ENCODE peak calls at places on chromosomes 3 and 15, in six cellular contexts. One of them, this sample, is unnamed.

GRCh38 chr15:40060241-40060961 is 21.4 kb upstream of the SRP14 start:
- DNase-seq in ovary: no peak
- DNase-seq in effector memory CD4-positive, alpha-beta T cell: no peak
- DNase-seq in lower lobe of right lung: no peak
- DNase-seq in transverse colon: no peak
- DNase-seq in neuronal stem cell: no peak
- DNase-seq in this sample: no peak

GRCh38 chr3:61913657-61914056 is 352.3 kb downstream of the PTPRG start:
- DNase-seq in ovary: no peak
- DNase-seq in effector memory CD4-positive, alpha-beta T cell: no peak
- DNase-seq in lower lobe of right lung: no peak
- DNase-seq in transverse colon: no peak
- DNase-seq in neuronal stem cell: no peak
- DNase-seq in this sample: no peak

GRCh38 chr15:78620021-78620838 is 566 bp downstream of the CHRNA3 start:
- DNase-seq in ovary: no peak
- DNase-seq in effector memory CD4-positive, alpha-beta T cell: no peak
- DNase-seq in lower lobe of right lung: no peak
- DNase-seq in transverse colon: no peak
- DNase-seq in neuronal stem cell: peak; percentile 48
- DNase-seq in this sample: peak; percentile 46

GRCh38 chr3:187975571-187976360 is 178.2 kb upstream of the LPP start:
- DNase-seq in ovary: no peak
- DNase-seq in effector memory CD4-positive, alpha-beta T cell: no peak
- DNase-seq in lower lobe of right lung: no peak
- DNase-seq in transverse colon: no peak
- DNase-seq in neuronal stem cell: no peak
- DNase-seq in this sample: no peak

GRCh38 chr3:40524571-40525285 is at the start of gene ZNF621:
- DNase-seq in ovary: peak; percentile 94
- DNase-seq in effector memory CD4-positive, alpha-beta T cell: peak; percentile 64
- DNase-seq in lower lobe of right lung: peak; percentile 95
- DNase-seq in transverse colon: peak; percentile 94
- DNase-seq in neuronal stem cell: peak; percentile 81
- DNase-seq in this sample: peak; percentile 94

GRCh38 chr15:52006702-52007340 is 12.2 kb upstream of the MAPK6 start:
- DNase-seq in ovary: no peak
- DNase-seq in effector memory CD4-positive, alpha-beta T cell: no peak
- DNase-seq in lower lobe of right lung: peak; percentile 62
- DNase-seq in transverse colon: no peak
- DNase-seq in neuronal stem cell: no peak
- DNase-seq in this sample: no peak

GRCh38 chr3:100900671-100901070 is 92.5 kb downstream of the ABI3BP start:
- DNase-seq in ovary: no peak
- DNase-seq in effector memory CD4-positive, alpha-beta T cell: no peak
- DNase-seq in lower lobe of right lung: no peak
- DNase-seq in transverse colon: no peak
- DNase-seq in neuronal stem cell: no peak
- DNase-seq in this sample: no peak

GRCh38 chr15:95557226-95558046 is 773.1 kb upstream of the NR2F2 start:
- DNase-seq in ovary: no peak
- DNase-seq in effector memory CD4-positive, alpha-beta T cell: no peak
- DNase-seq in lower lobe of right lung: no peak
- DNase-seq in transverse colon: no peak
- DNase-seq in neuronal stem cell: no peak
- DNase-seq in this sample: no peak

GRCh38 chr15:39266882-39267281 is 314.0 kb upstream of the THBS1 start:
- DNase-seq in ovary: no peak
- DNase-seq in effector memory CD4-positive, alpha-beta T cell: no peak
- DNase-seq in lower lobe of right lung: no peak
- DNase-seq in transverse colon: no peak
- DNase-seq in neuronal stem cell: no peak
- DNase-seq in this sample: no peak

GRCh38 chr3:21273256-21273999 is 477.6 kb downstream of the ZNF385D start:
- DNase-seq in ovary: no peak
- DNase-seq in effector memory CD4-positive, alpha-beta T cell: no peak
- DNase-seq in lower lobe of right lung: no peak
- DNase-seq in transverse colon: no peak
- DNase-seq in neuronal stem cell: no peak
- DNase-seq in this sample: no peak

GRCh38 chr3:186400677-186401076 is 38.6 kb upstream of the DGKG start:
- DNase-seq in ovary: no peak
- DNase-seq in effector memory CD4-positive, alpha-beta T cell: no peak
- DNase-seq in lower lobe of right lung: no peak
- DNase-seq in transverse colon: no peak
- DNase-seq in neuronal stem cell: no peak
- DNase-seq in this sample: no peak

GRCh38 chr3:113167929-113168771 is 43.2 kb upstream of the BOC start:
- DNase-seq in ovary: peak; percentile 41
- DNase-seq in effector memory CD4-positive, alpha-beta T cell: no peak
- DNase-seq in lower lobe of right lung: no peak
- DNase-seq in transverse colon: no peak
- DNase-seq in neuronal stem cell: no peak
- DNase-seq in this sample: no peak

GRCh38 chr3:42302924-42303634 is 37.1 kb upstream of the CCK start:
- DNase-seq in ovary: no peak
- DNase-seq in effector memory CD4-positive, alpha-beta T cell: no peak
- DNase-seq in lower lobe of right lung: no peak
- DNase-seq in transverse colon: no peak
- DNase-seq in neuronal stem cell: no peak
- DNase-seq in this sample: no peak

GRCh38 chr3:161305095-161305991 is 66.0 kb downstream of the SPTSSB start:
- DNase-seq in ovary: no peak
- DNase-seq in effector memory CD4-positive, alpha-beta T cell: no peak
- DNase-seq in lower lobe of right lung: no peak
- DNase-seq in transverse colon: no peak
- DNase-seq in neuronal stem cell: no peak
- DNase-seq in this sample: no peak

GRCh38 chr3:126476166-126476975 is 680 bp upstream of the ZXDC start:
- DNase-seq in ovary: peak; percentile 81
- DNase-seq in effector memory CD4-positive, alpha-beta T cell: no peak
- DNase-seq in lower lobe of right lung: peak; percentile 83
- DNase-seq in transverse colon: no peak
- DNase-seq in neuronal stem cell: peak; percentile 41
- DNase-seq in this sample: peak; percentile 84

GRCh38 chr3:194136519-194137313 is 768 bp downstream of the HES1 start:
- DNase-seq in ovary: peak; percentile 73
- DNase-seq in effector memory CD4-positive, alpha-beta T cell: no peak
- DNase-seq in lower lobe of right lung: peak; percentile 61
- DNase-seq in transverse colon: peak; percentile 69
- DNase-seq in neuronal stem cell: peak; percentile 46
- DNase-seq in this sample: no peak

GRCh38 chr15:56215769-56216168 is 27.9 kb downstream of the RFX7 start:
- DNase-seq in ovary: no peak
- DNase-seq in effector memory CD4-positive, alpha-beta T cell: no peak
- DNase-seq in lower lobe of right lung: no peak
- DNase-seq in transverse colon: no peak
- DNase-seq in neuronal stem cell: no peak
- DNase-seq in this sample: no peak

GRCh38 chr15:54820098-54820497 is 376.6 kb downstream of the RSL24D1 start:
- DNase-seq in ovary: no peak
- DNase-seq in effector memory CD4-positive, alpha-beta T cell: no peak
- DNase-seq in lower lobe of right lung: no peak
- DNase-seq in transverse colon: no peak
- DNase-seq in neuronal stem cell: no peak
- DNase-seq in this sample: no peak

GRCh38 chr3:56251343-56251945 is 216.8 kb downstream of the ERC2 start:
- DNase-seq in ovary: no peak
- DNase-seq in effector memory CD4-positive, alpha-beta T cell: no peak
- DNase-seq in lower lobe of right lung: no peak
- DNase-seq in transverse colon: peak; percentile 17
- DNase-seq in neuronal stem cell: peak; percentile 35
- DNase-seq in this sample: no peak

GRCh38 chr3:53162672-53163458 is 1.9 kb downstream of the PRKCD start:
- DNase-seq in ovary: no peak
- DNase-seq in effector memory CD4-positive, alpha-beta T cell: peak; percentile 20
- DNase-seq in lower lobe of right lung: no peak
- DNase-seq in transverse colon: peak; percentile 70
- DNase-seq in neuronal stem cell: no peak
- DNase-seq in this sample: no peak

GRCh38 chr15:69634860-69635259 is 182.2 kb downstream of the RPLP1 start:
- DNase-seq in ovary: no peak
- DNase-seq in effector memory CD4-positive, alpha-beta T cell: no peak
- DNase-seq in lower lobe of right lung: no peak
- DNase-seq in transverse colon: no peak
- DNase-seq in neuronal stem cell: no peak
- DNase-seq in this sample: no peak

GRCh38 chr3:120450261-120450913 is 405 bp downstream of the FSTL1 start:
- DNase-seq in ovary: no peak
- DNase-seq in effector memory CD4-positive, alpha-beta T cell: no peak
- DNase-seq in lower lobe of right lung: peak; percentile 59
- DNase-seq in transverse colon: peak; percentile 27
- DNase-seq in neuronal stem cell: peak; percentile 24
- DNase-seq in this sample: no peak

GRCh38 chr3:12910356-12911099 is 69.2 kb upstream of the RPL32 start:
- DNase-seq in ovary: no peak
- DNase-seq in effector memory CD4-positive, alpha-beta T cell: no peak
- DNase-seq in lower lobe of right lung: no peak
- DNase-seq in transverse colon: no peak
- DNase-seq in neuronal stem cell: no peak
- DNase-seq in this sample: no peak

GRCh38 chr15:72421484-72421883 is 23.4 kb downstream of the TMEM202 start:
- DNase-seq in ovary: no peak
- DNase-seq in effector memory CD4-positive, alpha-beta T cell: no peak
- DNase-seq in lower lobe of right lung: no peak
- DNase-seq in transverse colon: no peak
- DNase-seq in neuronal stem cell: no peak
- DNase-seq in this sample: no peak

GRCh38 chr3:184005981-184006507 is 11.6 kb downstream of the ABCC5 start:
- DNase-seq in ovary: peak; percentile 51
- DNase-seq in effector memory CD4-positive, alpha-beta T cell: no peak
- DNase-seq in lower lobe of right lung: peak; percentile 85
- DNase-seq in transverse colon: peak; percentile 94
- DNase-seq in neuronal stem cell: no peak
- DNase-seq in this sample: no peak

GRCh38 chr3:56339671-56340070 is 128.6 kb downstream of the ERC2 start:
- DNase-seq in ovary: no peak
- DNase-seq in effector memory CD4-positive, alpha-beta T cell: no peak
- DNase-seq in lower lobe of right lung: no peak
- DNase-seq in transverse colon: no peak
- DNase-seq in neuronal stem cell: no peak
- DNase-seq in this sample: no peak

GRCh38 chr15:65258863-65259262 is 27.8 kb downstream of the PARP16 start:
- DNase-seq in ovary: no peak
- DNase-seq in effector memory CD4-positive, alpha-beta T cell: no peak
- DNase-seq in lower lobe of right lung: no peak
- DNase-seq in transverse colon: no peak
- DNase-seq in neuronal stem cell: no peak
- DNase-seq in this sample: no peak
- H3K27ac ChIP-seq in ovary: peak overlapping the region; percentile 67
- H3K27ac ChIP-seq in effector memory CD4-positive, alpha-beta T cell: no peak overlapping the region
- H3K27ac ChIP-seq in lower lobe of right lung: peak overlapping the region; percentile 42
- H3K27ac ChIP-seq in transverse colon: peak overlapping the region; percentile 81
- H3K27ac ChIP-seq in neuronal stem cell: no peak overlapping the region
- H3K27ac ChIP-seq in this sample: no peak overlapping the region

GRCh38 chr3:134477938-134478337 is 7.8 kb downstream of the ANAPC13 start:
- DNase-seq in ovary: no peak
- DNase-seq in effector memory CD4-positive, alpha-beta T cell: no peak
- DNase-seq in lower lobe of right lung: no peak
- DNase-seq in transverse colon: no peak
- DNase-seq in neuronal stem cell: no peak
- DNase-seq in this sample: no peak
- H3K27ac ChIP-seq in ovary: no peak overlapping the region
- H3K27ac ChIP-seq in effector memory CD4-positive, alpha-beta T cell: no peak overlapping the region
- H3K27ac ChIP-seq in lower lobe of right lung: peak overlapping the region; percentile 51
- H3K27ac ChIP-seq in transverse colon: no peak overlapping the region
- H3K27ac ChIP-seq in neuronal stem cell: no peak overlapping the region
- H3K27ac ChIP-seq in this sample: no peak overlapping the region

GRCh38 chr15:37764733-37765191 is 169.7 kb upstream of the TMCO5A start:
- DNase-seq in ovary: no peak
- DNase-seq in effector memory CD4-positive, alpha-beta T cell: no peak
- DNase-seq in lower lobe of right lung: no peak
- DNase-seq in transverse colon: peak; percentile 10
- DNase-seq in neuronal stem cell: no peak
- DNase-seq in this sample: no peak
- H3K27ac ChIP-seq in ovary: no peak overlapping the region
- H3K27ac ChIP-seq in effector memory CD4-positive, alpha-beta T cell: no peak overlapping the region
- H3K27ac ChIP-seq in lower lobe of right lung: no peak overlapping the region
- H3K27ac ChIP-seq in transverse colon: no peak overlapping the region
- H3K27ac ChIP-seq in neuronal stem cell: no peak overlapping the region
- H3K27ac ChIP-seq in this sample: no peak overlapping the region

GRCh38 chr15:93250212-93250611 is 161.2 kb upstream of the RGMA start:
- DNase-seq in ovary: no peak
- DNase-seq in effector memory CD4-positive, alpha-beta T cell: no peak
- DNase-seq in lower lobe of right lung: no peak
- DNase-seq in transverse colon: no peak
- DNase-seq in neuronal stem cell: no peak
- DNase-seq in this sample: no peak
- H3K27ac ChIP-seq in ovary: no peak overlapping the region
- H3K27ac ChIP-seq in effector memory CD4-positive, alpha-beta T cell: no peak overlapping the region
- H3K27ac ChIP-seq in lower lobe of right lung: no peak overlapping the region
- H3K27ac ChIP-seq in transverse colon: no peak overlapping the region
- H3K27ac ChIP-seq in neuronal stem cell: no peak overlapping the region
- H3K27ac ChIP-seq in this sample: no peak overlapping the region

This sample was measured in ascending aorta.